ENCODE peak calls at places on chromosomes 16 and 17, in nine cellular contexts. T is mammary epithelial cell; Q is CD4-positive, alpha-beta T cell; Y is heart right ventricle; E is foreskin fibroblast; M is hepatocyte; V is B cell; D is retinal pigment epithelial cell; P is AG04449. X is an unnamed sample.

GRCh38 chr16:56625943-56626654 is 518 bp downstream of the MT1E start:
- DNase-seq in E (peak; percentile 74), Q (no peak), D (no peak), T (no peak), Y (peak; percentile 76), V (no peak), M (peak; percentile 50), P (no peak), X (no peak)

GRCh38 chr17:14351493-14351892 is 50.6 kb downstream of the HS3ST3B1 start:
- DNase-seq in M (no peak), D (no peak), E (no peak), Q (no peak), P (no peak), T (no peak), Y (no peak), V (peak; percentile 60), X (no peak)

GRCh38 chr16:66566051-66566901 is at the start of gene CMTM1:
- DNase-seq in D (no peak), P (no peak), Q (no peak), Y (no peak), E (no peak), T (no peak), M (no peak), V (no peak), X (no peak)

GRCh38 chr17:80738020-80738380 is 193.4 kb downstream of the RPTOR start:
- DNase-seq in D (no peak), M (no peak), P (no peak), Y (no peak), E (no peak), V (peak; percentile 29), T (no peak), Q (no peak), X (no peak)

GRCh38 chr17:71922439-71922838 is 198.4 kb upstream of the SOX9 start:
- DNase-seq in M (peak; percentile 24), P (no peak), V (no peak), D (no peak), E (peak; percentile 54), T (peak; percentile 97), Y (no peak), Q (no peak), X (no peak)

GRCh38 chr16:24635900-24636610 is 93.4 kb upstream of the TNRC6A start:
- DNase-seq in P (peak; percentile 87), E (peak; percentile 98), M (peak; percentile 77), D (peak; percentile 89), Q (no peak), Y (peak; percentile 71), V (no peak), T (peak; percentile 79), X (no peak)

GRCh38 chr17:18185391-18185790 is 1.8 kb downstream of the ALKBH5 start:
- DNase-seq in T (no peak), Y (no peak), D (no peak), V (no peak), P (no peak), M (no peak), Q (no peak), E (peak; percentile 69), X (no peak)

GRCh38 chr16:68884391-68884790 is 41.1 kb downstream of the TANGO6 start:
- DNase-seq in T (no peak), E (peak; percentile 4), Y (no peak), P (no peak), V (no peak), D (no peak), M (no peak), Q (no peak), X (no peak)

GRCh38 chr16:17370233-17371013 is 100.3 kb downstream of the XYLT1 start:
- DNase-seq in E (peak; percentile 48), P (no peak), Q (no peak), Y (no peak), V (no peak), D (no peak), M (no peak), T (no peak), X (no peak)

GRCh38 chr16:86590501-86591144 is 12.3 kb downstream of the FOXL1 start:
- DNase-seq in E (peak; percentile 87), Q (no peak), P (peak; percentile 68), Y (no peak), D (no peak), M (peak; percentile 35), V (no peak), T (peak; percentile 79), X (no peak)

GRCh38 chr17:33942414-33942813 is 312.7 kb upstream of the CCL2 start:
- DNase-seq in T (no peak), D (no peak), Y (no peak), E (no peak), P (no peak), V (no peak), Q (no peak), M (peak; percentile 17), X (no peak)

GRCh38 chr17:9668532-9668931 is 23.2 kb downstream of the USP43 start:
- DNase-seq in T (peak; percentile 94), D (no peak), Y (no peak), V (no peak), M (no peak), E (no peak), P (no peak), Q (no peak), X (no peak)

GRCh38 chr16:4273858-4274291 is 1.1 kb upstream of the TFAP4 start:
- DNase-seq in Q (peak; percentile 35), D (no peak), P (no peak), E (peak; percentile 67), M (peak; percentile 75), Y (peak; percentile 70), V (no peak), T (peak; percentile 66), X (peak; percentile 42)

GRCh38 chr17:78644971-78645370 is 67.8 kb upstream of the DNAH17 start:
- DNase-seq in Q (no peak), P (no peak), T (no peak), Y (no peak), E (no peak), D (no peak), M (no peak), V (no peak), X (no peak)

GRCh38 chr16:72637306-72637705 is 410.6 kb downstream of the ZFHX3 start:
- DNase-seq in Y (no peak), Q (no peak), P (peak; percentile 17), D (peak; percentile 22), T (peak; percentile 70), V (no peak), M (peak; percentile 45), E (peak; percentile 87), X (no peak)

GRCh38 chr17:40579471-40579870 is 14.2 kb upstream of the CCR7 start:
- DNase-seq in P (no peak), T (no peak), Q (no peak), M (no peak), V (no peak), E (no peak), D (no peak), Y (no peak), X (no peak)

GRCh38 chr16:4780235-4780634 is 7.9 kb downstream of the SEPTIN12 start:
- DNase-seq in Q (no peak), T (no peak), P (no peak), M (no peak), V (no peak), Y (no peak), D (no peak), E (peak; percentile 30), X (no peak)

GRCh38 chr17:7177954-7178477 is 1.2 kb downstream of the ASGR1 start:
- DNase-seq in M (peak; percentile 84), D (no peak), Y (peak; percentile 30), T (no peak), P (no peak), Q (no peak), V (no peak), E (peak; percentile 60), X (no peak)

DNA sequence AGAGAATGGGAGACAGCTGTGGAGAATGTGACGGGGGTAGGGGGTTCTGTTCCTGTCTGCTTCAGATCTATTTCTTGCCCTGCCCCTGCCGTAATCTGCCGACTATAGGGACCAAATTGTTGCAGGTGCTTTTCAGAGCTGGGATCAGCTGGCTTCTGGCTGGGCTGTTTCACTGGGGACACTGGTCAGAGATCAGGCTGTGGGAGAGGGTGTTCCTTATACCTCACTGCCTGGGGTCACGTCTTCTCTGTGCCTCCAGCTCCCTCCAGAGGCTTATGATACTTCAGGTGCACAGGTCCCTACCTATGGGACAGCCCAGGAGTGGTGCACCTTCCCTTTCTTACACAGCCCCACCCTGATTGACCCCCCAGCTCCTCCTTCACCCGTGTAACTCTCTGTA is 514.9 kb upstream of the GOT2 start:
- DNase-seq in M (peak; percentile 19), T (no peak), Y (no peak), D (no peak), Q (no peak), V (no peak), P (no peak), E (no peak), X (no peak)
- TF ChIP-seq CTCF in M (peak; percentile 17), T (no peak), Y (no peak), D (no peak), Q (no peak), V (no peak), P (no peak), E (no peak), X (no peak)

GRCh38 chr16:1556254-1556653 is 22.8 kb downstream of the TMEM204 start:
- DNase-seq in E (no peak), Q (no peak), Y (no peak), V (no peak), D (no peak), P (no peak), T (no peak), M (no peak), X (no peak)
- TF ChIP-seq CTCF in E (no peak), Q (no peak), Y (no peak), V (no peak), D (no peak), P (no peak), T (no peak), M (no peak), X (no peak)

GRCh38 chr17:2024572-2025219 is 438 bp downstream of the RTN4RL1 start:
- DNase-seq in Y (no peak), V (no peak), E (no peak), T (peak; percentile 32), M (no peak), P (no peak), D (no peak), Q (no peak), X (no peak)

GRCh38 chr17:2025220-2025621 is at the start of gene RTN4RL1:
- DNase-seq in P (no peak), Q (peak; percentile 59), T (peak; percentile 85), D (no peak), E (peak; percentile 81), V (peak; percentile 71), Y (peak; percentile 68), M (peak; percentile 61), X (no peak)

GRCh38 chr17:2023692-2024571 is 1.2 kb downstream of the RTN4RL1 start:
- DNase-seq in V (peak; percentile 67), Q (no peak), P (no peak), D (peak; percentile 51), Y (peak; percentile 61), T (peak; percentile 37), E (peak; percentile 62), M (peak; percentile 81), X (no peak)

GRCh38 chr17:2027528-2028233 is 2.3 kb upstream of the DPH1 start:
- DNase-seq in P (no peak), Y (no peak), T (no peak), E (no peak), V (no peak), Q (no peak), M (no peak), D (peak; percentile 77), X (no peak)

GRCh38 chr17:2025622-2026309 is 632 bp upstream of the RTN4RL1 start:
- DNase-seq in Q (no peak), D (no peak), E (peak; percentile 89), M (peak; percentile 86), P (no peak), T (peak; percentile 60), Y (peak; percentile 80), V (peak; percentile 34), X (no peak)
- TF ChIP-seq CTCF in Q (peak; percentile 23), D (peak; percentile 80), E (peak; percentile 82), M (peak; percentile 77), P (peak; percentile 84), T (peak; percentile 91), Y (peak; percentile 43), V (peak; percentile 13), X (no peak)

GRCh38 chr16:16084874-16085273 is 135.5 kb downstream of the ABCC1 start:
- DNase-seq in Y (no peak), M (no peak), P (no peak), T (no peak), D (no peak), Q (no peak), V (no peak), E (no peak), X (no peak)
- TF ChIP-seq CTCF in Y (no peak), M (no peak), P (no peak), T (no peak), D (no peak), Q (no peak), V (no peak), E (no peak), X (no peak)

X was measured in natural killer cell.